ENCODE peak calls at places on chromosomes 7 and 10, in nine cellular contexts. M is stimulated activated CD4-positive, alpha-beta T cell treated with anti-CD3 and anti-CD28 coated beads, Interleukin-1b, Interleukin-23, amount 100 ng/mL, for 24 hours; Z is Kasumi-1; W is Caco-2; E is caudate nucleus; U is kidney tubule cell; P is myocyte; R is AG10803; T is Panc1. D is an unnamed sample.
A peak's percentile ranks its signal among the peaks of the same experiment; 100 is the strongest.

GRCh38 chr7:150449206-150449956 is 1.0 kb upstream of the GIMAP8 start:
- DNase-seq in P (no peak), E (no peak), M (no peak), R (no peak), W (no peak), T (no peak), U (no peak), Z (no peak), D (no peak)

GRCh38 chr7:139955098-139955820 is 107.5 kb downstream of the PARP12 start:
- DNase-seq in E (no peak), T (no peak), M (no peak), U (no peak), R (no peak), P (no peak), Z (no peak), W (no peak), D (no peak)

GRCh38 chr7:45689011-45689796 is 115.0 kb downstream of the ADCY1 start:
- DNase-seq in R (peak; percentile 75), P (peak; percentile 91), T (no peak), W (no peak), U (peak; percentile 57), M (no peak), Z (no peak), E (no peak), D (peak; percentile 75)

GRCh38 chr7:133114519-133114918 is 32.6 kb upstream of the CHCHD3 start:
- DNase-seq in T (no peak), E (no peak), Z (no peak), U (no peak), R (no peak), P (no peak), M (no peak), W (no peak), D (no peak)

GRCh38 chr7:50682079-50682478 is 100.6 kb downstream of the GRB10 start:
- DNase-seq in U (no peak), E (no peak), P (no peak), R (no peak), M (no peak), W (no peak), T (no peak), Z (no peak), D (peak; percentile 28)

GRCh38 chr10:3010327-3010726 is 57.0 kb upstream of the PFKP start:
- DNase-seq in U (no peak), P (no peak), M (no peak), W (no peak), T (no peak), E (no peak), Z (no peak), R (no peak), D (no peak)

GRCh38 chr7:66741706-66742053 is 1.1 kb downstream of the RABGEF1 start:
- DNase-seq in P (peak; percentile 50), W (no peak), Z (no peak), E (no peak), M (no peak), U (peak; percentile 35), R (peak; percentile 46), T (no peak), D (no peak)

GRCh38 chr10:93148476-93148875 is 74.8 kb downstream of the CYP26A1 start:
- DNase-seq in P (no peak), M (no peak), Z (no peak), E (no peak), U (no peak), R (no peak), W (no peak), T (no peak), D (no peak)

GRCh38 chr7:136302049-136302448 is 324.9 kb upstream of the MTPN start:
- DNase-seq in T (no peak), P (no peak), E (no peak), M (no peak), W (no peak), Z (no peak), R (no peak), U (no peak), D (no peak)

GRCh38 chr10:24645784-24646183 is 77.9 kb downstream of the ARHGAP21 start:
- DNase-seq in P (peak; percentile 30), M (no peak), R (no peak), U (peak; percentile 30), Z (no peak), T (peak; percentile 20), W (no peak), E (no peak), D (peak; percentile 29)

GRCh38 chr7:157541796-157542668 is 205.2 kb downstream of the DNAJB6 start:
- DNase-seq in Z (no peak), M (no peak), P (no peak), E (no peak), W (no peak), T (no peak), R (no peak), U (no peak), D (no peak)

GRCh38 chr7:150398965-150399320 is 19.8 kb downstream of the ZNF775 start:
- DNase-seq in U (no peak), W (no peak), R (no peak), P (no peak), M (no peak), T (no peak), E (no peak), Z (no peak), D (no peak)

GRCh38 chr7:39317107-39317506 is 249.1 kb upstream of the YAE1 start:
- DNase-seq in Z (no peak), M (no peak), P (no peak), W (no peak), R (no peak), T (no peak), E (no peak), U (no peak), D (no peak)

GRCh38 chr10:35004651-35005050 is 85.5 kb downstream of the CUL2 start:
- DNase-seq in U (no peak), P (no peak), T (no peak), M (no peak), Z (peak; percentile 35), R (peak; percentile 45), W (no peak), E (no peak), D (no peak)

GRCh38 chr10:49571419-49571818 is 32.5 kb upstream of the ERCC6 start:
- DNase-seq in R (no peak), Z (no peak), T (no peak), E (no peak), M (no peak), P (no peak), W (no peak), U (peak; percentile 14), D (peak; percentile 51)

GRCh38 chr7:1706721-1707613 is 36.9 kb downstream of the ELFN1 start:
- DNase-seq in R (no peak), P (no peak), T (no peak), M (no peak), U (no peak), W (no peak), E (no peak), Z (no peak), D (no peak)

GRCh38 chr7:73521636-73522080 is 435 bp downstream of the BAZ1B start:
- DNase-seq in R (peak; percentile 29), W (peak; percentile 77), M (peak; percentile 39), P (peak; percentile 69), U (no peak), T (no peak), E (peak; percentile 81), Z (no peak), D (peak; percentile 7)

GRCh38 chr10:52477305-52477704 is 163.2 kb downstream of the DKK1 start:
- DNase-seq in E (no peak), T (no peak), W (no peak), M (no peak), R (no peak), P (no peak), U (no peak), Z (no peak), D (no peak)

GRCh38 chr10:80066809-80067208 is 11.7 kb upstream of the TMEM254 start:
- DNase-seq in E (no peak), U (no peak), R (no peak), Z (no peak), W (no peak), M (no peak), P (no peak), T (no peak), D (no peak)

GRCh38 chr10:68877482-68877881 is 23.6 kb upstream of the DDX50 start:
- DNase-seq in T (no peak), P (no peak), W (no peak), U (no peak), M (no peak), R (no peak), Z (no peak), E (no peak), D (no peak)

GRCh38 chr7:13262929-13263530 is 575.6 kb downstream of the ARL4A start:
- DNase-seq in T (no peak), R (peak; percentile 43), U (peak; percentile 50), M (no peak), E (no peak), P (peak; percentile 76), W (peak; percentile 40), Z (peak; percentile 27), D (peak; percentile 52)

GRCh38 chr10:17817790-17818189 is 8.6 kb downstream of the MRC1 start:
- DNase-seq in U (no peak), P (no peak), E (no peak), M (no peak), Z (no peak), T (no peak), W (no peak), R (no peak), D (no peak)

GRCh38 chr10:130847170-130847569 is 464.4 kb downstream of the TCERG1L start:
- DNase-seq in R (no peak), W (no peak), Z (no peak), M (no peak), P (no peak), U (no peak), T (no peak), E (no peak), D (no peak)

GRCh38 chr10:96995851-96996250 is 163.8 kb downstream of the LCOR start:
- DNase-seq in T (no peak), Z (no peak), E (no peak), M (no peak), U (peak; percentile 21), R (peak; percentile 48), P (peak; percentile 55), W (no peak), D (peak; percentile 12)

GRCh38 chr10:131249238-131249956 is 62.1 kb downstream of the TCERG1L start:
- DNase-seq in W (no peak), U (no peak), M (no peak), R (no peak), T (no peak), P (no peak), Z (no peak), E (no peak), D (no peak)

GRCh38 chr10:133289761-133290160 is 13.1 kb upstream of the ADAM8 start:
- DNase-seq in Z (no peak), R (no peak), T (no peak), U (no peak), P (no peak), M (no peak), E (no peak), W (no peak), D (no peak)

GRCh38 chr7:92489634-92490033 is 11.9 kb upstream of the ERVW-1 start:
- DNase-seq in E (no peak), R (no peak), Z (no peak), P (peak; percentile 47), T (no peak), U (no peak), M (no peak), W (no peak), D (no peak)

GRCh38 chr10:98910048-98910447 is 325.6 kb downstream of the HPSE2 start:
- DNase-seq in Z (no peak), U (no peak), T (no peak), W (no peak), P (no peak), R (no peak), E (no peak), M (no peak), D (no peak)

GRCh38 chr10:58158806-58159205 is 108.9 kb downstream of the IPMK start:
- DNase-seq in U (no peak), T (no peak), M (no peak), Z (no peak), R (peak; percentile 95), P (peak; percentile 43), E (no peak), W (no peak), D (no peak)

GRCh38 chr10:33087922-33088321 is 129.9 kb upstream of the ITGB1 start:
- DNase-seq in Z (no peak), P (no peak), U (peak; percentile 77), M (no peak), E (no peak), W (no peak), R (no peak), T (no peak), D (no peak)

GRCh38 chr7:105289704-105290103 is 99.0 kb downstream of the SRPK2 start:
- DNase-seq in E (no peak), P (no peak), U (no peak), M (no peak), W (no peak), R (no peak), Z (no peak), T (no peak), D (no peak)